ENCODE peak calls at places on chromosomes 2 and 18, in five cellular contexts. W is stomach, Y is sigmoid colon, R is HepG2, K is K562. D is an unnamed sample.
A peak's percentile ranks its signal among the peaks of the same experiment; 100 is the strongest.

GRCh38 chr18:2970762-2971659 is 41.9 kb downstream of the LPIN2 start:
- DNase-seq in W (no peak), Y (no peak), R (no peak), K (no peak), D (no peak)

GRCh38 chr2:133919285-133919684 is 334.6 kb upstream of the MGAT5 start:
- DNase-seq in W (no peak), Y (no peak), R (no peak), K (no peak), D (no peak)

GRCh38 chr2:99442837-99443236 is 47.0 kb downstream of the REV1 start:
- DNase-seq in W (no peak), Y (no peak), R (no peak), K (peak; percentile 24), D (no peak)

GRCh38 chr2:158573739-158574138 is 117.0 kb downstream of the PKP4 start:
- DNase-seq in W (no peak), Y (no peak), R (no peak), K (no peak), D (no peak)

GRCh38 chr2:164839914-164840457 is 1.6 kb downstream of the COBLL1 start:
- DNase-seq in W (no peak), Y (no peak), R (peak; percentile 31), K (no peak), D (no peak)

GRCh38 chr2:73931531-73932500 is 5.1 kb downstream of the DGUOK start:
- DNase-seq in W (no peak), Y (no peak), R (no peak), K (no peak), D (no peak)

GRCh38 chr2:199484927-199485326 is 27.2 kb upstream of the SATB2 start:
- DNase-seq in W (no peak), Y (no peak), R (no peak), K (peak; percentile 43), D (no peak)

GRCh38 chr18:67183398-67183797 is 333.1 kb downstream of the DSEL start:
- DNase-seq in W (no peak), Y (no peak), R (no peak), K (no peak), D (no peak)

GRCh38 chr2:46846454-46846990 is 69.1 kb downstream of the MCFD2 start:
- DNase-seq in W (no peak), Y (peak; percentile 65), R (no peak), K (no peak), D (no peak)

GRCh38 chr2:7517122-7517487 is 599.9 kb downstream of the RNF144A start:
- DNase-seq in W (no peak), Y (no peak), R (no peak), K (no peak), D (no peak)

GRCh38 chr2:119240311-119241204 is 16.9 kb downstream of the STEAP3 start:
- DNase-seq in W (peak; percentile 80), Y (no peak), R (peak; percentile 33), K (peak; percentile 41), D (no peak)

GRCh38 chr2:186612555-186613440 is 22.9 kb downstream of the ITGAV start:
- DNase-seq in W (no peak), Y (no peak), R (no peak), K (no peak), D (no peak)

GRCh38 chr2:15222856-15223255 is 338.3 kb downstream of the NBAS start:
- DNase-seq in W (no peak), Y (no peak), R (no peak), K (no peak), D (no peak)

GRCh38 chr2:20178404-20179178 is 46.3 kb downstream of the SDC1 start:
- DNase-seq in W (no peak), Y (no peak), R (no peak), K (no peak), D (no peak)
- H3K27ac ChIP-seq in W (peak overlapping the region; percentile 83), Y (no peak overlapping the region), R (no peak overlapping the region), K (no peak overlapping the region), D (no peak overlapping the region)

DNA sequence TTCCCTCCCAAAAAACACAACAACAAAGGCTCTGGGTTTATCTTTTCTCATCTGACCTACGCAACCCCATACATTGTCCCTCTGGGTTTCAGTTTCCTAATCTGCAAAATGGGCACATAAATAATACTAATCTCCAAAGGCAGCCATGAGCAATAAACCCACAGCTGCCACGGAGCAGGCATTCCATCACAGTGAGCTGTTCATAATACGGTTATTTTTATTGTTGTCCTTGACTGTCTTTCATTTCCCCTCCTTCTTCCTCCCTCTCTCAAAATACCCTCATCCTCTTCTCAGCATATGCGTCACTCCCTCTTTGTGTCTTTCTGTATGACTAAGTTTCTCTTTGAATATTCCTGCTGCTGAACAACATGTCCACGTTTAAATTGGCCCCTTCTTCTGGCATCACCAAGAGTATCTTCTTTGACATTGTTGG is 129.8 kb upstream of the CAB39 start:
- DNase-seq in W (no peak), Y (no peak), R (no peak), K (no peak), D (no peak)
- H3K4me1 ChIP-seq in W (no peaks in the 10 kb centered on the region), Y (no peaks in the 10 kb centered on the region), R (peaks cover 5% of the 10 kb centered on the region), K (no peaks in the 10 kb centered on the region), D (no peaks in the 10 kb centered on the region)

DNA sequence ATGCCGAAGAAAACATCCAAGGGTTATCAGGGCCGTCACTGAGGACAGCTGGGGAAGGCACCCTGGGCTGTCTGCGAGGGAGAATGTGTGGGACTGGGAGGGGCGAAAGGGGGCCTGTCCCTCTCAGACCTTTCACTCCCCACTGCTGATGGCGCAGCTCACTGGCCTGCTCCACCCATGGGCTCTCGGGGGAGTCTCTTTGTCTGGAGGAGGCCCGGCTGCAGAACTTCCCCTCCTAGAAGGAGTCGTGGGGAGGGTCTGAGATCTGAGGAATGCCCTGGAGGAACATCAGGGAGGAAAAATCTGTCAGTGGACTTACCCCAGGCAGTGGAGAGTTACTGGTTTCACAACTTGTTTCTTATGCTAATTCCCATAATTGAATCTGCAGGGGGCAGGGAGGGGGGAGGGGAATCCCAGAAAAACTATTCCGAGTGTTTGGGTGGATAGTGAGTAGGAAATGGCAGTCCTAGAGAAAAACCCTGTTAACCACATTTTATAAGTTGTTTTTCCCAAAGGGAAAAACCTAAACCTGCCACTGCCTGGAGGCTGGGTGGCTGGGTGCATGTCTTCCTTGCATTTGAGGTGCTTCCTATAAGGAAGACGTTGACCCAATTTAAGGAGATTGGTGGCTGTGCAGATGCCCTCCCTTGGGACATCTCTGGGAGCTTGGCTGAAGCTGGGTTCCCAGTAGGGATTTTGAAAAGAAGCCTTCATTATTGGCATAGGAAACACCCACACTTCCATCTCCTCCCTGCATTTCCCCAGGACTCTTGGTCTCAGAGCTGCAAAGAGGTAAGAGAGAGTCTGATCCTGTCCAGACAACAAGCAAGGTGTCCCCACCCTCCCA is 11.7 kb upstream of the SEMA4C start:
- DNase-seq in W (no peak), Y (no peak), R (no peak), K (peak; percentile 65), D (no peak)
- TF ChIP-seq POLR2AphosphoS5 in W (no peak), Y (no peak), R (no peak), K (no peak), D (no peak)

DNA sequence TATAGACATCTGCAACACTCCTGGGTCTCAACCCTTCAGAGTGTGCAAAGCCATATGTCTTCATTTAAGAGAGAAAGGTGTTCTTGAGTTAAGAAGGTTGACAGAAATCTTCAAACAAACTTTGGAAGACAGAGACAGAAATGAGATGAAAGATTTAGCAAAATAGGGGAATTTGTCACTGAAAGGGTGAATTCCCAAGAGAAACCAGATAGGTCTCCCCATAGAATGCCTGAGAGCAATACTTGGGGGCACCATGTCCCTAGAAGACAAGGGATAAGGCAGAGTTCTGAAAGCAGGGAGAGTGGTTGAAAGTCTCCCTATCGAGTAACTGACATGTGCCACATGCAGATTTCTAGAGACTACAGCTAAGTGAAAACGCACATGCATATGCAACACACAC is 50.0 kb downstream of the AP1S3 start:
- DNase-seq in W (no peak), Y (no peak), R (no peak), K (no peak), D (no peak)
- H3K27ac ChIP-seq in W (no peak overlapping the region), Y (no peak overlapping the region), R (no peak overlapping the region), K (no peak overlapping the region), D (no peak overlapping the region)

GRCh38 chr2:231714639-231715498 is 6.5 kb downstream of the PTMA start:
- DNase-seq in W (peak; percentile 80), Y (peak; percentile 87), R (peak; percentile 84), K (peak; percentile 82), D (no peak)
- H3K4me1 ChIP-seq in W (peaks cover 41% of the 10 kb centered on the region), Y (peaks cover 40% of the 10 kb centered on the region), R (peaks cover 63% of the 10 kb centered on the region), K (peaks cover 32% of the 10 kb centered on the region), D (peaks cover 58% of the 10 kb centered on the region)

DNA sequence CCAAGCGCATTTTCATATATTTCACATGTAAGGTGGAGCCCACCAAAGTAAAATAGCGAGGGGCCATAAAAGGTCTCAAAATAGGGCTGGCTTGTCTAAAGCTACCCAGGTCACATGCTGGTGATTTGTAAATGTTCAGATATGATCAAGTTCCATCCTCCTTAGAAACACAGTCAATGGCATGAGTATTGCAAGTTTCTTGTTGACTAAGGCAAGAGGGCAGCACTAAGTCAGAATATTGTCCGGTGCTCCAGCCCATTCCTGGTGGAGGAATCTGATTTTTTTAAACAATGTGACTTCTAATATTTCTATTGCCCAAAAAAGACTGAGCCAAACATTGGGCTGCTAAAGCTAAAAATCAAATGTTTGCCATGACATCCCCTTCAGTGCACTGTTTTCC is 85.1 kb downstream of the LAMA1 start:
- DNase-seq in W (no peak), Y (no peak), R (no peak), K (no peak), D (no peak)
- TF ChIP-seq POLR2AphosphoS5 in W (no peak), Y (no peak), R (no peak), K (no peak), D (no peak)

DNA sequence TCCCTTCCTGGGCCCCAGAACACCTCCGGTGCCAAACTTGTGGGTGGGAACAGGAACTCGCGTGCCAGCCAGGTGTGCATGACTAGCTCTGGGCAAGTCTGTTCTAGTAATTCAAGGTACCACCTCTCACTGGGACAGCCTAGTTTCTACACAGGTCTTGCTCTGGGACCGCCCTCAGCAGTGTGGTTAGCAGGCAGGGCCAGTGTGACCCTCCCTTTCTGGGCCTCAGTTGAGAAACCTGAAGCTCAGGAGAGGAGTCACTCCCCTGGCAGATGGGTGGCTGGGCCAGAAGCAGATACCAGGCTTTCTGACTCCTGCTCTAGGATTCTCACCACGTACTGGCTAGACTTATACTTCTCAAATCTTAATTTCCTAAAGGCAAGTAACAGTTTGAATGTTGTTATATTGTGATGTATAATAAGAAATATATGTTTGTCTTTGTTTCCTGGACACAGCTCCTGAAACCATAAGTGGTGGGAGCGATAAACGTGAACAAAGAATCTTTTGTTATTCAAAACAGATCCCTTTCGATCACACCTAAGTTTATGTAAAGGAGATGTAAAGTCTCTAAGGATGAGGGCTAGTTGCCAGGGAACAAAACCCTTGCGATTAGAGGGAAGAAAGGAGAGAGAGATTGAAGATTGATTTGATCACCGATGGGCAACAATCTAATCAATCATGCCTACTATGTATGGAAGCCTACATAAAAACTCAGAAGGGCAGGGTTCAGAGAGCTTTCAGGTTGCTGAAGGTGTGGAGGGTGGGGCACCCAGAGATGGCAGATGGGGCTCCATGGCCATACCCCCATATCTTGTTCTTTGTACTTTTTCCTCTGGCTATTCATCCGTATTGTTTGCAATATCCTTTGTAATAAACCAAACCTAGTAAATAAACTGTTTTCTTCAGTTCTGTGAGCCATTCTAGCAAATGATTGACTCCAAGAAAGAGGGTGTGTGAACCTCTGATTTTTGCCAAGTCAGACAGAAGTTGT is 952 bp upstream of the UGT1A6 start:
- DNase-seq in W (peak; percentile 75), Y (no peak), R (no peak), K (no peak), D (no peak)
- H3K27ac ChIP-seq in W (peak overlapping the region; percentile 71), Y (no peak overlapping the region), R (no peak overlapping the region), K (no peak overlapping the region), D (no peak overlapping the region)

D was measured in esophagus muscularis mucosa.